ENCODE peak calls at places on chromosomes 1 and 21, in six cellular contexts. X is neural progenitor cell, K is OCI-LY7, M is Peyer's patch, J is left lung, O is pancreas. N is an unnamed sample.

GRCh38 chr1:15684042-15684461 is at the start of gene PLEKHM2:
- DNase-seq in X (peak), K (peak), M (peak), J (peak), O (peak), N (peak)

GRCh38 chr1:13965770-13966398 is 265.9 kb downstream of the PRDM2 start:
- DNase-seq in X (peak), K (peak), M (peak), J (no peak), O (peak), N (peak)

GRCh38 chr1:107941123-107941522 is 23.9 kb downstream of the VAV3 start:
- DNase-seq in X (no peak), K (no peak), M (no peak), J (no peak), O (no peak), N (peak)

GRCh38 chr1:36384542-36385409 is 948 bp downstream of the STK40 start:
- DNase-seq in X (peak), K (peak), M (peak), J (peak), O (peak), N (peak)

GRCh38 chr1:50195205-50195604 is 86.5 kb downstream of the ELAVL4 start:
- DNase-seq in X (no peak), K (no peak), M (no peak), J (no peak), O (no peak), N (no peak)

GRCh38 chr1:4691766-4692405 is 37.5 kb downstream of the AJAP1 start:
- DNase-seq in X (no peak), K (no peak), M (no peak), J (peak), O (no peak), N (no peak)

GRCh38 chr21:35637431-35637830 is 422.9 kb downstream of the SETD4 start:
- DNase-seq in X (no peak), K (no peak), M (no peak), J (no peak), O (peak), N (peak)

GRCh38 chr1:189787201-189787600 is 690.5 kb downstream of the BRINP3 start:
- DNase-seq in X (peak), K (no peak), M (no peak), J (no peak), O (no peak), N (no peak)

GRCh38 chr1:63322248-63322943 is at the start of gene FOXD3:
- DNase-seq in X (peak), K (peak), M (peak), J (peak), O (peak), N (peak)

GRCh38 chr1:109807822-109808680 is 44.3 kb upstream of the EPS8L3 start:
- DNase-seq in X (no peak), K (no peak), M (no peak), J (no peak), O (no peak), N (no peak)

GRCh38 chr21:36661511-36662309 is 37.2 kb upstream of the SIM2 start:
- DNase-seq in X (peak), K (no peak), M (no peak), J (no peak), O (no peak), N (peak)

GRCh38 chr1:87221008-87221407 is 107.7 kb upstream of the LMO4 start:
- DNase-seq in X (no peak), K (no peak), M (no peak), J (no peak), O (no peak), N (no peak)

GRCh38 chr1:165726841-165727240 is 28.5 kb upstream of the ALDH9A1 start:
- DNase-seq in X (no peak), K (no peak), M (no peak), J (no peak), O (no peak), N (no peak)

GRCh38 chr1:204151562-204152309 is at the start of gene ETNK2:
- DNase-seq in X (peak), K (no peak), M (peak), J (peak), O (peak), N (peak)

GRCh38 chr1:204150702-204151561 is 912 bp downstream of the ETNK2 start:
- DNase-seq in X (peak), K (no peak), M (peak), J (no peak), O (peak), N (no peak)

GRCh38 chr1:204149107-204149506 is 2.7 kb downstream of the ETNK2 start:
- DNase-seq in X (no peak), K (no peak), M (peak), J (no peak), O (no peak), N (no peak)

GRCh38 chr1:204148098-204148406 is 3.8 kb downstream of the ETNK2 start:
- DNase-seq in X (no peak), K (no peak), M (no peak), J (no peak), O (no peak), N (no peak)

GRCh38 chr1:204149635-204150565 is 1.9 kb downstream of the ETNK2 start:
- DNase-seq in X (no peak), K (no peak), M (peak), J (no peak), O (no peak), N (peak)
- H3K4me3 ChIP-seq in X (no peak), K (no peak), M (no peak), J (no peak), O (no peak), N (no peak)

GRCh38 chr1:213996320-213997022 is 8.7 kb downstream of the PROX1 start:
- DNase-seq in X (no peak), K (no peak), M (no peak), J (no peak), O (no peak), N (no peak)
- H3K4me3 ChIP-seq in X (no peak), K (no peak), M (no peak), J (no peak), O (no peak), N (peak)

GRCh38 chr1:48777219-48777895 is 666 bp upstream of the BEND5 start:
- DNase-seq in X (peak), K (no peak), M (no peak), J (no peak), O (peak), N (peak)
- H3K4me3 ChIP-seq in X (peak), K (no peak), M (peak), J (peak), O (peak), N (peak)

GRCh38 chr1:1359316-1359667 is 937 bp upstream of the MXRA8 start:
- DNase-seq in X (no peak), K (no peak), M (no peak), J (no peak), O (no peak), N (no peak)
- H3K4me3 ChIP-seq in X (no peak), K (no peak), M (no peak), J (no peak), O (no peak), N (no peak)

GRCh38 chr1:178868700-178869099 is 2.2 kb downstream of the ANGPTL1 start:
- DNase-seq in X (no peak), K (no peak), M (no peak), J (no peak), O (no peak), N (no peak)
- H3K4me3 ChIP-seq in X (no peak), K (no peak), M (no peak), J (peak), O (no peak), N (peak)

GRCh38 chr1:78831731-78832360 is 174.7 kb downstream of the ADGRL4 start:
- DNase-seq in X (no peak), K (no peak), M (no peak), J (no peak), O (no peak), N (no peak)
- H3K4me3 ChIP-seq in X (no peak), K (no peak), M (no peak), J (no peak), O (no peak), N (no peak)

DNA sequence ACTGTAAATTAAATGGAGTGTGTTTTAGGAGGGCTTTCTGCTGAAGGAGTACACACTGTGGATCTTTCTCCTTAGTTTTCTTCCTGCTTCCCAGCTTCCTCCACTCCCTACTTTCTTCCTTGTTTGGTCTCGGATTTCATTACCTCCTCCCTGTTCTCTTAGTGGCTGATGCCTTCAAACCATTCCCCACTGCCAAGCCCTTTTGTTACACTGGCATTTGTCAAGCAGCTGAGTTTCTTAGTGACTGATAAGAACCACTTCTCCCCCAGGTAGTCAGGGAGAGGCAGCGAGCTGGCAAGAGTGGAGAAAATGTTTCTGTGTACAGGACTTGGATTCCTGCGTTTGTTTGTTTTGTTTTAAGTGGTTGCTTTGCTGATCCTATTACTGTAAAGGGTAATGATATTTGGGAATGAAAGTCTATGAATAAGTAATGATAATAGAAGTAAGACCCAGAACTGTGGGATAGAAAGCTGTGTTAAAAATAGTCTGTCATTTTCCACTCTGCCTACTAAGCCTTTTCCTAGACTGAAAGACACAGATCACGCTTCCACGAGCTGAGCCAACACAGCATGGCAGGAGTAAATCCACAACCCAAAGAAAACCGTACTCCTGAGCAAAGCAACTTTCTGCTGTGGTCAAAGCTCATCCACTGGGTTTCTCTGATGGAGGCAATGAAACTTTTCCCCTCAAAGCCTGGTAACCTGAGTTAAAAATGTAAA is 10.1 kb upstream of the SERTAD4 start:
- DNase-seq in X (peak), K (no peak), M (no peak), J (no peak), O (peak), N (peak)
- H3K4me3 ChIP-seq in X (peak), K (no peak), M (no peak), J (no peak), O (no peak), N (no peak)

GRCh38 chr21:38498057-38498833 is at the start of gene ERG:
- DNase-seq in X (no peak), K (no peak), M (no peak), J (peak), O (no peak), N (no peak)
- H3K4me3 ChIP-seq in X (no peak), K (no peak), M (no peak), J (peak), O (no peak), N (peak)

GRCh38 chr1:115492880-115493279 is 148.9 kb upstream of the VANGL1 start:
- DNase-seq in X (no peak), K (no peak), M (no peak), J (no peak), O (no peak), N (no peak)

GRCh38 chr1:115493834-115494233 is 147.9 kb upstream of the VANGL1 start:
- DNase-seq in X (no peak), K (no peak), M (no peak), J (no peak), O (no peak), N (no peak)

GRCh38 chr1:115496904-115497527 is 144.8 kb upstream of the VANGL1 start:
- DNase-seq in X (no peak), K (no peak), M (no peak), J (no peak), O (no peak), N (no peak)

GRCh38 chr1:115495603-115496002 is 146.2 kb upstream of the VANGL1 start:
- DNase-seq in X (no peak), K (no peak), M (no peak), J (no peak), O (no peak), N (no peak)

GRCh38 chr1:115495111-115495510 is 146.7 kb upstream of the VANGL1 start:
- DNase-seq in X (no peak), K (no peak), M (no peak), J (no peak), O (no peak), N (no peak)
- H3K4me3 ChIP-seq in X (no peak), K (no peak), M (no peak), J (no peak), O (no peak), N (no peak)

DNA sequence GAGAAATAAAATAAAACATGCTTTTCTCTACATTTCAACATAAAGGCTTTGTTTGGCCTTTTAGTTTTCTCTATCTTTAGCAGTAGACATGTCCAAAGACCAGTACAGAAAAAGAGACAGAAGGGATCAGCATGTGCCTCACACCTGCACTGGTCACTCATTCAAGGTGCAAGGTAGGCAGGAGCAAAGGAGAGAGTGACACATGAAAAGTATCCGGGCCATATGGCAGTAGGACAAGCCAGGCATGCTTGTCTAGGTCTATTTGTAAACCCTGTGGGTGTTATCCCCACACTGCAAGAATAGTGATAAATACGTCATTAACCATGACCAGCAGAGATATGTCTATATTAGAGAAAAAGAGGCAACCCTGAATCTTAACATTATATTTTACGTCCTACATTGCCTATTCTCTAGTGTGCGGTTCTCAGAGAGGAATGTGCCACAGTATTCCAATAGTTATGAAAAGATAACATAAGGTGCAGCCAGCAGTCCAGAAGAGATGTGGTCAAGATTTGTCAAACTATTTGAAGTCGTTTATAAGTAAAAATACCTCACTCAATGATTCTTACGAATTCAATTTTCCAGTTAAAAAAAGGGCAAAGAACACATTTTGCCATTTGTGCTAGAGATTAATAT is 32.1 kb downstream of the PRRX1 start:
- DNase-seq in X (no peak), K (no peak), M (no peak), J (no peak), O (no peak), N (no peak)
- H3K4me3 ChIP-seq in X (no peak), K (no peak), M (no peak), J (no peak), O (no peak), N (no peak)